ENCODE peak calls at places on chromosomes 5 and 9, in seven cellular contexts. G, M, L, I, N, S and F are unnamed samples.

GRCh38 chr5:179916523-179916922 is 8.8 kb upstream of the TBC1D9B start:
- DNase-seq in M (no peak), G (no peak), N (no peak), L (no peak), I (no peak), S (no peak), F (no peak)

GRCh38 chr9:89440548-89440947 is 57.4 kb downstream of the SEMA4D start:
- DNase-seq in L (no peak), I (no peak), N (no peak), S (no peak), G (no peak), M (no peak), F (no peak)

GRCh38 chr5:78718827-78719226 is 70.3 kb upstream of the LHFPL2 start:
- DNase-seq in S (no peak), I (no peak), M (no peak), L (peak; percentile 76), G (no peak), N (no peak), F (no peak)

GRCh38 chr9:80994892-80995291 is 694.5 kb downstream of the TLE1 start:
- DNase-seq in S (no peak), I (no peak), G (no peak), M (no peak), L (no peak), N (no peak), F (no peak)

GRCh38 chr9:130461218-130461630 is 16.5 kb downstream of the ASS1 start:
- DNase-seq in L (peak; percentile 28), N (peak; percentile 71), M (peak; percentile 80), G (peak; percentile 58), S (peak; percentile 57), I (peak; percentile 80), F (peak; percentile 52)

GRCh38 chr9:108478431-108478837 is 377.4 kb downstream of the ACTL7B start:
- DNase-seq in S (no peak), L (no peak), M (no peak), N (peak; percentile 9), G (no peak), I (no peak), F (no peak)

GRCh38 chr9:121399883-121400607 is 30.0 kb upstream of the STOM start:
- DNase-seq in M (peak; percentile 84), I (no peak), S (peak; percentile 14), L (peak; percentile 39), N (no peak), G (no peak), F (peak; percentile 29)

GRCh38 chr5:63127054-63127453 is 548.4 kb downstream of the LRRC70 start:
- DNase-seq in L (no peak), G (no peak), N (no peak), S (no peak), I (no peak), M (no peak), F (no peak)

GRCh38 chr5:13695076-13695712 is 249.3 kb downstream of the DNAH5 start:
- DNase-seq in M (no peak), G (no peak), N (no peak), L (no peak), S (no peak), I (no peak), F (no peak)

GRCh38 chr5:30548580-30549305 is 644.7 kb upstream of the CDH6 start:
- DNase-seq in N (no peak), I (no peak), M (no peak), L (no peak), G (no peak), S (no peak), F (no peak)

GRCh38 chr5:97229196-97229595 is 46.1 kb upstream of the RIOK2 start:
- DNase-seq in S (no peak), M (no peak), L (no peak), G (no peak), I (no peak), N (no peak), F (no peak)

GRCh38 chr5:142915840-142916424 is 145.8 kb downstream of the ARHGAP26 start:
- DNase-seq in N (peak; percentile 43), G (no peak), S (peak; percentile 26), M (peak; percentile 77), I (peak; percentile 31), L (peak; percentile 38), F (peak; percentile 6)

GRCh38 chr5:157956271-157956885 is 97.4 kb upstream of the CLINT1 start:
- DNase-seq in I (no peak), M (peak; percentile 28), G (no peak), S (no peak), N (no peak), L (peak; percentile 9), F (no peak)

GRCh38 chr5:59079622-59080620 is 497.0 kb downstream of the RAB3C start:
- DNase-seq in M (peak; percentile 12), L (no peak), G (no peak), I (no peak), S (no peak), N (no peak), F (no peak)

GRCh38 chr5:179612577-179613459 is 10.7 kb downstream of the HNRNPH1 start:
- DNase-seq in M (no peak), G (no peak), L (no peak), S (no peak), N (no peak), I (no peak), F (no peak)

GRCh38 chr5:38831909-38832308 is 13.9 kb upstream of the OSMR start:
- DNase-seq in G (no peak), M (peak; percentile 75), I (no peak), S (no peak), L (no peak), N (peak; percentile 21), F (no peak)

GRCh38 chr5:119267958-119268386 is 87.8 kb upstream of the TNFAIP8 start:
- DNase-seq in N (peak; percentile 93), G (peak; percentile 42), I (peak; percentile 75), S (peak; percentile 73), M (peak; percentile 98), L (peak; percentile 92), F (peak; percentile 84)

GRCh38 chr5:166672431-166672830 is 1619.0 kb upstream of the WWC1 start:
- DNase-seq in I (no peak), G (no peak), S (no peak), L (no peak), N (no peak), M (no peak), F (no peak)

GRCh38 chr9:84325347-84325982 is 15.1 kb downstream of the SLC28A3 start:
- DNase-seq in N (no peak), M (no peak), I (no peak), G (no peak), S (no peak), L (no peak), F (no peak)

GRCh38 chr5:38323645-38324295 is 65.4 kb downstream of the EGFLAM start:
- DNase-seq in N (no peak), L (no peak), I (no peak), G (no peak), S (no peak), M (no peak), F (no peak)

GRCh38 chr9:7266911-7267555 is 509.3 kb downstream of the KDM4C start:
- DNase-seq in L (peak; percentile 77), N (no peak), S (no peak), I (no peak), G (no peak), M (peak; percentile 91), F (no peak)

GRCh38 chr5:105504-106080 is 13.6 kb downstream of the PLEKHG4B start:
- DNase-seq in G (no peak), M (peak; percentile 67), S (no peak), I (no peak), L (no peak), N (no peak), F (no peak)

GRCh38 chr9:16252631-16253030 is 617.8 kb downstream of the BNC2 start:
- DNase-seq in I (no peak), N (no peak), G (no peak), S (no peak), L (no peak), M (peak; percentile 54), F (no peak)

GRCh38 chr9:94002316-94003140 is 47.4 kb upstream of the BARX1 start:
- DNase-seq in I (peak; percentile 30), L (peak; percentile 63), S (no peak), N (peak; percentile 60), M (peak; percentile 86), G (no peak), F (peak; percentile 44)

GRCh38 chr9:80839821-80840670 is 849.3 kb downstream of the TLE1 start:
- DNase-seq in S (no peak), M (no peak), N (no peak), G (no peak), L (no peak), I (no peak), F (no peak)

GRCh38 chr9:127065592-127065991 is 56.8 kb downstream of the ANGPTL2 start:
- DNase-seq in G (no peak), L (no peak), S (no peak), M (no peak), N (no peak), I (no peak), F (no peak)

GRCh38 chr9:97077465-97078295 is 38.7 kb upstream of the CTSV start:
- DNase-seq in G (no peak), S (no peak), I (no peak), M (no peak), L (no peak), N (no peak), F (no peak)

GRCh38 chr5:54217826-54218503 is 92.4 kb downstream of the ARL15 start:
- DNase-seq in S (no peak), I (no peak), N (peak; percentile 27), L (peak; percentile 69), G (no peak), M (peak; percentile 85), F (peak; percentile 13)

GRCh38 chr5:115995351-115995750 is 33.1 kb downstream of the LVRN start:
- DNase-seq in S (no peak), G (no peak), M (no peak), I (no peak), N (no peak), L (no peak), F (no peak)

GRCh38 chr5:85591311-85591710 is 1026.4 kb upstream of the COX7C start:
- DNase-seq in L (no peak), N (no peak), M (no peak), G (no peak), I (no peak), S (no peak), F (no peak)